ENCODE peak calls at places on chromosomes 1 and 21, in five cellular contexts. Q is ovary, G is transverse colon, X is IMR-90, P is heart left ventricle. F is an unnamed sample.

GRCh38 chr1:67376381-67376780 is 53.8 kb downstream of the SERBP1 start:
- DNase-seq in Q (no peak), G (no peak), P (no peak), X (no peak), F (no peak)

GRCh38 chr1:171676823-171677222 is 24.3 kb upstream of the MYOC start:
- DNase-seq in G (no peak), X (no peak), P (no peak), Q (no peak), F (no peak)

GRCh38 chr21:42306366-42307035 is 8.7 kb downstream of the TFF3 start:
- DNase-seq in X (no peak), Q (no peak), P (no peak), G (no peak), F (no peak)

GRCh38 chr1:200776949-200777348 is 38.3 kb downstream of the CAMSAP2 start:
- DNase-seq in X (peak; percentile 47), Q (no peak), G (no peak), P (no peak), F (no peak)

GRCh38 chr1:41397943-41398342 is 36.7 kb downstream of the FOXO6 start:
- DNase-seq in Q (no peak), X (no peak), G (no peak), P (no peak), F (no peak)

GRCh38 chr1:1680031-1680911 is 12.3 kb downstream of the SLC35E2B start:
- DNase-seq in P (no peak), Q (no peak), G (no peak), X (no peak), F (no peak)

GRCh38 chr1:229237320-229237719 is 33.6 kb upstream of the RAB4A start:
- DNase-seq in G (no peak), X (no peak), Q (no peak), P (no peak), F (no peak)

GRCh38 chr1:33791251-33791650 is 72.6 kb upstream of the HMGB4 start:
- DNase-seq in G (no peak), Q (no peak), P (no peak), X (no peak), F (no peak)

GRCh38 chr1:156578006-156578405 is 1.5 kb upstream of the TTC24 start:
- DNase-seq in Q (no peak), G (no peak), X (no peak), P (no peak), F (no peak)

GRCh38 chr1:229101475-229101874 is 169.4 kb upstream of the RAB4A start:
- DNase-seq in P (no peak), G (no peak), X (no peak), Q (no peak), F (no peak)

GRCh38 chr1:33348676-33349080 is 27.8 kb upstream of the A3GALT2 start:
- DNase-seq in P (no peak), G (no peak), Q (no peak), X (no peak), F (no peak)

GRCh38 chr1:201563941-201564340 is 25.0 kb downstream of the NAV1 start:
- DNase-seq in P (no peak), Q (no peak), G (no peak), X (no peak), F (no peak)

GRCh38 chr1:30405631-30406212 is 317.7 kb downstream of the MATN1 start:
- DNase-seq in Q (no peak), P (peak; percentile 9), G (no peak), X (no peak), F (no peak)

GRCh38 chr1:71785470-71785869 is 496.9 kb downstream of the NEGR1 start:
- DNase-seq in P (no peak), X (no peak), G (no peak), Q (no peak), F (no peak)

GRCh38 chr21:26943916-26944315 is 23.0 kb downstream of the ADAMTS5 start:
- DNase-seq in G (no peak), X (no peak), Q (no peak), P (no peak), F (no peak)

GRCh38 chr1:66275601-66276023 is 258.3 kb upstream of the SGIP1 start:
- DNase-seq in Q (no peak), P (peak; percentile 37), G (peak; percentile 19), X (no peak), F (no peak)

GRCh38 chr1:171901245-171901644 is 59.9 kb downstream of the DNM3 start:
- DNase-seq in G (no peak), X (no peak), Q (no peak), P (no peak), F (no peak)

GRCh38 chr1:29517251-29518080 is 281.1 kb downstream of the PTPRU start:
- DNase-seq in P (no peak), Q (no peak), X (no peak), G (no peak), F (no peak)

GRCh38 chr21:44874497-44875331 is 1.2 kb upstream of the PTTG1IP start:
- DNase-seq in Q (peak; percentile 70), X (no peak), G (peak; percentile 57), P (peak; percentile 79), F (no peak)

GRCh38 chr21:31908106-31909031 is 35.5 kb downstream of the HUNK start:
- DNase-seq in Q (peak; percentile 34), G (peak; percentile 68), P (no peak), X (peak; percentile 84), F (no peak)

GRCh38 chr1:173062156-173062938 is 11.6 kb upstream of the TNFSF18 start:
- DNase-seq in X (peak; percentile 80), G (no peak), P (no peak), Q (no peak), F (no peak)

GRCh38 chr21:35593000-35593502 is 467.3 kb downstream of the SETD4 start:
- DNase-seq in Q (no peak), P (no peak), G (no peak), X (peak; percentile 70), F (no peak)

GRCh38 chr1:53380296-53380695 is 52.4 kb upstream of the LRP8 start:
- DNase-seq in P (no peak), G (no peak), X (no peak), Q (no peak), F (no peak)

GRCh38 chr1:184930232-184930631 is 44.1 kb downstream of the NIBAN1 start:
- DNase-seq in X (no peak), P (no peak), Q (no peak), G (no peak), F (no peak)

GRCh38 chr1:18861082-18861481 is 1.6 kb upstream of the TAS1R2 start:
- DNase-seq in X (no peak), Q (no peak), G (no peak), P (no peak), F (no peak)

GRCh38 chr1:241592273-241592958 is 47.8 kb downstream of the CHML start:
- DNase-seq in G (no peak), Q (no peak), P (no peak), X (peak; percentile 82), F (no peak)

GRCh38 chr21:32367158-32367557 is 25.7 kb downstream of the URB1 start:
- DNase-seq in G (no peak), X (no peak), P (no peak), Q (no peak), F (peak; percentile 18)

DNA sequence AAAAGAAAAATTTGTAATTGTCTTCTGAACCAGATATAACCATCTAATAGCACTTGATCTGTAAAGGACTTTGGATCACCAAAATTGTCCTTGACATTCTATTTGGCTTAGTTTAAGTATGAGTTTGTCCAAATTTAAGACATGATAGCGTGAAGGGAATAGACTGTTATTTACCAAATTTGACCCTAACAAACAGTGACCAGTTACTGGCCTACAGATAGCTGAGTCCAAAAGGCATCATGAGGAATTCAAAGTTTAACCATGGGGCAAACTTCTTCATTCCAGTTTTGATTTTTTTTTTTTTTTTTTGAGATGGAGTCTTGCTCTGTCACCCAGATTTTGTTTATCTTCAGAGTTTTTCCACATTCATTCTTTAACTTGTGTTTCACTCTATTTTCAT is 38.5 kb downstream of the CLIC4 start:
- DNase-seq in X (no peak), Q (no peak), G (no peak), P (no peak), F (no peak)
- H3K27ac ChIP-seq in X (no peak overlapping the region), Q (no peak overlapping the region), G (no peak overlapping the region), P (no peak overlapping the region), F (peak overlapping the region; percentile 6)

GRCh38 chr1:24906760-24907490 is 23.2 kb downstream of the RUNX3 start:
- DNase-seq in P (no peak), Q (no peak), X (no peak), G (peak; percentile 3), F (no peak)

GRCh38 chr1:24909388-24909898 is 20.6 kb downstream of the RUNX3 start:
- DNase-seq in G (peak; percentile 85), P (no peak), Q (no peak), X (peak; percentile 61), F (no peak)

GRCh38 chr1:24910751-24911650 is 19.1 kb downstream of the RUNX3 start:
- DNase-seq in P (no peak), Q (no peak), G (peak; percentile 65), X (peak; percentile 70), F (no peak)

GRCh38 chr1:24910210-24910609 is 19.9 kb downstream of the RUNX3 start:
- DNase-seq in Q (no peak), G (no peak), X (no peak), P (no peak), F (no peak)

GRCh38 chr1:24908591-24909259 is 21.4 kb downstream of the RUNX3 start:
- DNase-seq in P (no peak), X (no peak), G (no peak), Q (no peak), F (no peak)
- TF ChIP-seq POLR2A in P (no peak), X (no peak), G (no peak), Q (no peak), F (no peak)

GRCh38 chr1:7301346-7301993 is 469.6 kb upstream of the VAMP3 start:
- DNase-seq in G (no peak), Q (no peak), P (no peak), X (peak; percentile 42), F (no peak)
- H3K27ac ChIP-seq in G (no peak overlapping the region), Q (no peak overlapping the region), P (no peak overlapping the region), X (peak overlapping the region; percentile 79), F (peak overlapping the region; percentile 13)

DNA sequence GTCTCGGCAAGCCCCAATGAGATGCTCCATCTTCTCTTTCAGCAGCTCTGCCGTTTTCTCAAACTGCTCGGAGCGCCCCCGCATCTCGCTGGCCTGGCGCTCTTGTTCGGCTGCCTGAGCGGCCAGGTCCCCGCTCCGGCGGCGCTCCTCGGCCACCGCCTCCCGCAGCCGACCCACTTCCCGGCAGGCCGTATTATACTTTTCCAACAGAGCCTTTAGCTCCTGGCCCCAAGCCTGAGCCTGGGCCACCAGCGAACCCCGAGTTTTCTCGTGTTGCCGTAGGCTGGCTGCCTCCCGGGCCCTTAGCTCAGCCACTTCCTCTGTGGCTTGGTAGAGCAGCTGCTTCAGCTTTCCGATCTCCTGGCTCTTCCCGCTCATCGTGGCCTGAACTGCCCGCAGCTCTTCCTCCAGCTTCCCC is 13.1 kb upstream of the PIAS3 start:
- DNase-seq in G (peak; percentile 43), X (peak; percentile 46), P (peak; percentile 36), Q (no peak), F (no peak)
- TF ChIP-seq POLR2A in G (no peak), X (no peak), P (no peak), Q (no peak), F (no peak)

GRCh38 chr21:34143783-34144182 is 70.4 kb downstream of the MRPS6 start:
- DNase-seq in P (no peak), G (no peak), Q (no peak), X (no peak), F (no peak)
- H3K27ac ChIP-seq in P (no peak overlapping the region), G (no peak overlapping the region), Q (no peak overlapping the region), X (no peak overlapping the region), F (peak overlapping the region; percentile 66)

F was measured in tibial nerve.